ENCODE peak calls at places on chromosomes 4 and X, in eight cellular contexts. W, U, S, X, B, A, R and E are unnamed samples.
A peak's percentile ranks its signal among the peaks of the same experiment; 100 is the strongest.

GRCh38 chr4:83212041-83212851 is 72.4 kb downstream of the COQ2 start:
- DNase-seq in W (no peak), U (peak; percentile 53), S (peak; percentile 65), X (no peak), B (no peak), A (peak; percentile 20), R (no peak), E (no peak)

GRCh38 chr4:41887821-41888699 is 47.2 kb upstream of the TMEM33 start:
- DNase-seq in W (peak; percentile 50), U (no peak), S (no peak), X (no peak), B (peak; percentile 20), A (no peak), R (peak; percentile 77), E (no peak)

GRCh38 chr4:11342401-11342800 is 86.3 kb downstream of the HS3ST1 start:
- DNase-seq in W (no peak), U (no peak), S (no peak), X (no peak), B (no peak), A (no peak), R (no peak), E (no peak)

GRCh38 chr4:8860892-8861575 is 10.6 kb downstream of the HMX1 start:
- DNase-seq in W (no peak), U (no peak), S (no peak), X (peak; percentile 39), B (no peak), A (no peak), R (no peak), E (no peak)

GRCh38 chr4:8396762-8397406 is 43.6 kb downstream of the ACOX3 start:
- DNase-seq in W (no peak), U (no peak), S (no peak), X (no peak), B (no peak), A (no peak), R (no peak), E (no peak)

GRCh38 chr4:73723029-73723428 is 17.3 kb upstream of the CXCL8 start:
- DNase-seq in W (no peak), U (no peak), S (no peak), X (no peak), B (no peak), A (no peak), R (no peak), E (no peak)

GRCh38 chrX:102995316-102995715 is 58.2 kb downstream of the RAB40AL start:
- DNase-seq in W (no peak), U (no peak), S (no peak), X (no peak), B (no peak), A (no peak), R (no peak), E (no peak)

GRCh38 chr4:139163806-139164206 is 13.2 kb downstream of the ELF2 start:
- DNase-seq in W (no peak), U (no peak), S (no peak), X (no peak), B (no peak), A (no peak), R (no peak), E (no peak)

GRCh38 chr4:153427363-153428071 is 38.6 kb upstream of the TMEM131L start:
- DNase-seq in W (no peak), U (no peak), S (no peak), X (no peak), B (no peak), A (no peak), R (peak; percentile 63), E (no peak)

GRCh38 chr4:38665846-38666490 is 2.0 kb downstream of the KLF3 start:
- DNase-seq in W (no peak), U (no peak), S (no peak), X (no peak), B (no peak), A (no peak), R (no peak), E (no peak)

GRCh38 chr4:27132497-27132896 is 271.9 kb downstream of the STIM2 start:
- DNase-seq in W (no peak), U (no peak), S (no peak), X (no peak), B (no peak), A (no peak), R (no peak), E (no peak)